ENCODE peak calls at places on chromosomes 12 and 14, in five cellular contexts. R, Q, E, H and W are unnamed samples.

GRCh38 chr12:15216036-15216889 is 5.0 kb downstream of the RERG start:
- DNase-seq in R (no peak), Q (no peak), E (no peak), H (no peak), W (no peak)

GRCh38 chr12:64419696-64420095 is 15.5 kb downstream of the XPOT start:
- DNase-seq in R (no peak), Q (no peak), E (no peak), H (no peak), W (no peak)

GRCh38 chr14:68449565-68450295 is 343.1 kb downstream of the ZFP36L1 start:
- DNase-seq in R (no peak), Q (no peak), E (no peak), H (no peak), W (peak)

GRCh38 chr12:54411398-54412241 is 7.4 kb downstream of the ITGA5 start:
- DNase-seq in R (peak), Q (peak), E (peak), H (peak), W (peak)

GRCh38 chr14:99256483-99256874 is 15.5 kb downstream of the BCL11B start:
- DNase-seq in R (no peak), Q (no peak), E (no peak), H (no peak), W (no peak)

GRCh38 chr12:132352896-132353800 is 23.8 kb upstream of the GALNT9 start:
- DNase-seq in R (no peak), Q (no peak), E (no peak), H (no peak), W (peak)

GRCh38 chr12:41509655-41510054 is 321.5 kb downstream of the PDZRN4 start:
- DNase-seq in R (no peak), Q (peak), E (no peak), H (no peak), W (no peak)

GRCh38 chr14:95891742-95892141 is 15.1 kb downstream of the TUNAR start:
- DNase-seq in R (peak), Q (peak), E (peak), H (peak), W (no peak)

GRCh38 chr12:100926669-100927248 is 132.2 kb downstream of the ANO4 start:
- DNase-seq in R (peak), Q (peak), E (peak), H (peak), W (peak)

GRCh38 chr14:48429512-48429911 is 754.1 kb upstream of the MDGA2 start:
- DNase-seq in R (no peak), Q (no peak), E (no peak), H (no peak), W (no peak)

GRCh38 chr14:92516966-92517350 is 3.4 kb downstream of the RIN3 start:
- DNase-seq in R (no peak), Q (no peak), E (no peak), H (no peak), W (no peak)

GRCh38 chr12:75982974-75983660 is 48.5 kb downstream of the PHLDA1 start:
- DNase-seq in R (peak), Q (no peak), E (no peak), H (no peak), W (no peak)

GRCh38 chr14:26444745-26445144 is 153.1 kb downstream of the NOVA1 start:
- DNase-seq in R (peak), Q (peak), E (no peak), H (peak), W (peak)

GRCh38 chr12:12779529-12779928 is 5.9 kb upstream of the APOLD1 start:
- DNase-seq in R (peak), Q (peak), E (peak), H (peak), W (no peak)

GRCh38 chr12:15887043-15887817 is 5.0 kb downstream of the STRAP start:
- DNase-seq in R (no peak), Q (no peak), E (no peak), H (no peak), W (no peak)

GRCh38 chr12:42981379-42981778 is 391.8 kb upstream of the PRICKLE1 start:
- DNase-seq in R (peak), Q (peak), E (no peak), H (peak), W (peak)

GRCh38 chr14:81589381-81590065 is 55.9 kb upstream of the SEL1L start:
- DNase-seq in R (peak), Q (no peak), E (no peak), H (no peak), W (no peak)

GRCh38 chr12:29844667-29845066 is 60.9 kb upstream of the TMTC1 start:
- DNase-seq in R (peak), Q (no peak), E (peak), H (peak), W (no peak)

GRCh38 chr12:114045333-114045732 is 79.2 kb upstream of the RBM19 start:
- DNase-seq in R (peak), Q (no peak), E (no peak), H (no peak), W (no peak)

GRCh38 chr12:116338064-116338872 is 60.8 kb upstream of the MED13L start:
- DNase-seq in R (no peak), Q (no peak), E (no peak), H (no peak), W (peak)

DNA sequence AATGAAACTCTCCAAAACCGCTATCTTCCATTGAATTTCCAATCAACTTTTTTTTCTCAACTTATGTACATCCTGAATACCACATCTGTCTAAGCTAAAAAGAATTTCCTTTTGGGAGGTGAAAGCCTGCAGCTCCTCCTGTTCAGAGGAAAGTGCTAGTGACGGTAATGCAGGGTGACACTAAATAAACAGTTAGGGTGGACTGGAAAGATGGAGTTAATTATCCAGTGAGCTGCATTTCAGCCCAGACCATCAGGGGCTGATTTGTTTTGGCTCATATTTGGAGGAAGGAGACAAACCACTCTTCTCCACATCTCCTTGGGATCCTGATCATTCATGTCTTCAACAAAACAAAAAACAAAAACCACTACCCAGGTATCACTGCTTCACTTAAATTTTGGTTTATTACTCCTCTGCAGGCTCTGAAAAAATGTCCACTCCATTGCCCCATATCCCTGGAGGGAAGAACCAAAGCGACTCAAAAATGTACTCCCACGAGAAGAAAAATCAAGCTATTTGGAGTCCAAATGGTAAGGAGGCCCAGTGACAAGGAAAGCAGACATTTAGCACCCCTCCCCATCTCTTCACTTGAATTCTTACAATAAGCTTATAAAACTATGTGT is 5.1 kb upstream of the SIX1 start:
- DNase-seq in R (peak), Q (no peak), E (no peak), H (no peak), W (no peak)
- TF ChIP-seq EZH2 in R (no peak), Q (no peak), E (no peak), H (no peak), W (peak)

GRCh38 chr14:87063181-87063580 is 929.8 kb downstream of the GALC start:
- DNase-seq in R (no peak), Q (no peak), E (peak), H (no peak), W (no peak)

GRCh38 chr14:87067061-87067460 is 925.9 kb downstream of the GALC start:
- DNase-seq in R (no peak), Q (no peak), E (no peak), H (no peak), W (no peak)

GRCh38 chr14:87065366-87065765 is 927.6 kb downstream of the GALC start:
- DNase-seq in R (no peak), Q (no peak), E (no peak), H (no peak), W (no peak)

GRCh38 chr14:87066221-87066817 is 926.7 kb downstream of the GALC start:
- DNase-seq in R (no peak), Q (no peak), E (peak), H (peak), W (peak)

GRCh38 chr14:87067597-87067996 is 925.4 kb downstream of the GALC start:
- DNase-seq in R (no peak), Q (no peak), E (no peak), H (no peak), W (no peak)
- TF ChIP-seq EZH2 in R (no peak), Q (no peak), E (no peak), H (no peak), W (no peak)

GRCh38 chr12:26124491-26125450 is at the start of gene BHLHE41:
- DNase-seq in R (peak), Q (peak), E (peak), H (peak), W (peak)
- TF ChIP-seq EZH2 in R (no peak), Q (no peak), E (no peak), H (no peak), W (peak)

GRCh38 chr12:10904686-10905085 is 4.7 kb downstream of the TAS2R13 start:
- DNase-seq in R (no peak), Q (no peak), E (no peak), H (no peak), W (no peak)
- TF ChIP-seq EZH2 in R (no peak), Q (no peak), E (no peak), H (no peak), W (no peak)